ENCODE peak calls at places on chromosomes 2 and 18, in seven cellular contexts. One of them, this sample, is unnamed.

GRCh38 chr2:205403244-205403845 is 279.0 kb upstream of the NRP2 start:
- DNase-seq in Caki2: no peak
- DNase-seq in germinal center: no peak
- DNase-seq in astrocyte of the hippocampus: peak; percentile 86
- DNase-seq in ovary: no peak
- DNase-seq in iris pigment epithelial cell: peak; percentile 60
- DNase-seq in astrocyte: peak; percentile 93
- DNase-seq in this sample: no peak

GRCh38 chr2:230798769-230799399 is 65.9 kb upstream of the ITM2C start:
- DNase-seq in Caki2: peak; percentile 48
- DNase-seq in germinal center: peak; percentile 50
- DNase-seq in astrocyte of the hippocampus: peak; percentile 80
- DNase-seq in ovary: no peak
- DNase-seq in iris pigment epithelial cell: peak; percentile 57
- DNase-seq in astrocyte: no peak
- DNase-seq in this sample: no peak

GRCh38 chr2:100178085-100178788 is 35.8 kb upstream of the AFF3 start:
- DNase-seq in Caki2: peak; percentile 81
- DNase-seq in germinal center: peak; percentile 82
- DNase-seq in astrocyte of the hippocampus: peak; percentile 43
- DNase-seq in ovary: no peak
- DNase-seq in iris pigment epithelial cell: peak; percentile 53
- DNase-seq in astrocyte: peak; percentile 46
- DNase-seq in this sample: no peak

GRCh38 chr2:73830871-73831401 is 2.2 kb downstream of the STAMBP start:
- DNase-seq in Caki2: peak; percentile 77
- DNase-seq in germinal center: no peak
- DNase-seq in astrocyte of the hippocampus: peak; percentile 90
- DNase-seq in ovary: no peak
- DNase-seq in iris pigment epithelial cell: peak; percentile 97
- DNase-seq in astrocyte: peak; percentile 99
- DNase-seq in this sample: no peak

GRCh38 chr2:30230479-30230854 is 867 bp upstream of the LBH start:
- DNase-seq in Caki2: no peak
- DNase-seq in germinal center: no peak
- DNase-seq in astrocyte of the hippocampus: peak; percentile 77
- DNase-seq in ovary: peak; percentile 84
- DNase-seq in iris pigment epithelial cell: peak; percentile 44
- DNase-seq in astrocyte: no peak
- DNase-seq in this sample: no peak

GRCh38 chr18:61025596-61025995 is 307.6 kb upstream of the CDH20 start:
- DNase-seq in Caki2: no peak
- DNase-seq in germinal center: no peak
- DNase-seq in astrocyte of the hippocampus: no peak
- DNase-seq in ovary: no peak
- DNase-seq in iris pigment epithelial cell: no peak
- DNase-seq in astrocyte: no peak
- DNase-seq in this sample: no peak

GRCh38 chr2:205740381-205740780 is 58.1 kb downstream of the NRP2 start:
- DNase-seq in Caki2: no peak
- DNase-seq in germinal center: no peak
- DNase-seq in astrocyte of the hippocampus: no peak
- DNase-seq in ovary: no peak
- DNase-seq in iris pigment epithelial cell: no peak
- DNase-seq in astrocyte: no peak
- DNase-seq in this sample: no peak

GRCh38 chr18:26307161-26307773 is 81.0 kb downstream of the TAF4B start:
- DNase-seq in Caki2: peak; percentile 13
- DNase-seq in germinal center: peak; percentile 55
- DNase-seq in astrocyte of the hippocampus: peak; percentile 75
- DNase-seq in ovary: no peak
- DNase-seq in iris pigment epithelial cell: peak; percentile 72
- DNase-seq in astrocyte: peak; percentile 26
- DNase-seq in this sample: no peak

GRCh38 chr2:114218368-114218767 is 224.1 kb upstream of the DPP10 start:
- DNase-seq in Caki2: no peak
- DNase-seq in germinal center: no peak
- DNase-seq in astrocyte of the hippocampus: no peak
- DNase-seq in ovary: no peak
- DNase-seq in iris pigment epithelial cell: no peak
- DNase-seq in astrocyte: no peak
- DNase-seq in this sample: no peak

GRCh38 chr18:43422483-43422882 is 145.2 kb upstream of the SYT4 start:
- DNase-seq in Caki2: no peak
- DNase-seq in germinal center: no peak
- DNase-seq in astrocyte of the hippocampus: peak; percentile 49
- DNase-seq in ovary: no peak
- DNase-seq in iris pigment epithelial cell: peak; percentile 26
- DNase-seq in astrocyte: peak; percentile 3
- DNase-seq in this sample: no peak

GRCh38 chr2:205696541-205697441 is 14.5 kb downstream of the NRP2 start:
- DNase-seq in Caki2: no peak
- DNase-seq in germinal center: no peak
- DNase-seq in astrocyte of the hippocampus: no peak
- DNase-seq in ovary: no peak
- DNase-seq in iris pigment epithelial cell: peak; percentile 92
- DNase-seq in astrocyte: peak; percentile 91
- DNase-seq in this sample: no peak

GRCh38 chr2:199395311-199395710 is 62.4 kb downstream of the SATB2 start:
- DNase-seq in Caki2: no peak
- DNase-seq in germinal center: no peak
- DNase-seq in astrocyte of the hippocampus: peak; percentile 54
- DNase-seq in ovary: no peak
- DNase-seq in iris pigment epithelial cell: no peak
- DNase-seq in astrocyte: peak; percentile 77
- DNase-seq in this sample: no peak

GRCh38 chr2:20582600-20583221 is 68.2 kb downstream of the HS1BP3 start:
- DNase-seq in Caki2: no peak
- DNase-seq in germinal center: no peak
- DNase-seq in astrocyte of the hippocampus: no peak
- DNase-seq in ovary: peak; percentile 32
- DNase-seq in iris pigment epithelial cell: no peak
- DNase-seq in astrocyte: no peak
- DNase-seq in this sample: no peak

GRCh38 chr18:34933880-34934689 is 107.1 kb upstream of the MAPRE2 start:
- DNase-seq in Caki2: no peak
- DNase-seq in germinal center: no peak
- DNase-seq in astrocyte of the hippocampus: no peak
- DNase-seq in ovary: no peak
- DNase-seq in iris pigment epithelial cell: peak; percentile 48
- DNase-seq in astrocyte: no peak
- DNase-seq in this sample: no peak

GRCh38 chr2:66537001-66537400 is 102.1 kb downstream of the MEIS1 start:
- DNase-seq in Caki2: no peak
- DNase-seq in germinal center: no peak
- DNase-seq in astrocyte of the hippocampus: no peak
- DNase-seq in ovary: no peak
- DNase-seq in iris pigment epithelial cell: no peak
- DNase-seq in astrocyte: no peak
- DNase-seq in this sample: no peak

GRCh38 chr2:240598311-240598911 is 11.9 kb downstream of the CAPN10 start:
- DNase-seq in Caki2: no peak
- DNase-seq in germinal center: no peak
- DNase-seq in astrocyte of the hippocampus: no peak
- DNase-seq in ovary: peak; percentile 31
- DNase-seq in iris pigment epithelial cell: no peak
- DNase-seq in astrocyte: no peak
- DNase-seq in this sample: no peak

GRCh38 chr2:14520385-14520945 is 112.1 kb upstream of the LRATD1 start:
- DNase-seq in Caki2: no peak
- DNase-seq in germinal center: no peak
- DNase-seq in astrocyte of the hippocampus: no peak
- DNase-seq in ovary: no peak
- DNase-seq in iris pigment epithelial cell: no peak
- DNase-seq in astrocyte: no peak
- DNase-seq in this sample: no peak

GRCh38 chr2:236167297-236168109 is 683 bp downstream of the GBX2 start:
- DNase-seq in Caki2: peak; percentile 59
- DNase-seq in germinal center: no peak
- DNase-seq in astrocyte of the hippocampus: peak; percentile 82
- DNase-seq in ovary: no peak
- DNase-seq in iris pigment epithelial cell: peak; percentile 62
- DNase-seq in astrocyte: peak; percentile 44
- DNase-seq in this sample: no peak

GRCh38 chr18:11511434-11512095 is 97.8 kb upstream of the SLC35G4 start:
- DNase-seq in Caki2: no peak
- DNase-seq in germinal center: no peak
- DNase-seq in astrocyte of the hippocampus: no peak
- DNase-seq in ovary: no peak
- DNase-seq in iris pigment epithelial cell: no peak
- DNase-seq in astrocyte: no peak
- DNase-seq in this sample: no peak

GRCh38 chr2:167925775-167926174 is 321.6 kb downstream of the STK39 start:
- DNase-seq in Caki2: no peak
- DNase-seq in germinal center: no peak
- DNase-seq in astrocyte of the hippocampus: no peak
- DNase-seq in ovary: no peak
- DNase-seq in iris pigment epithelial cell: no peak
- DNase-seq in astrocyte: no peak
- DNase-seq in this sample: no peak

GRCh38 chr2:36800381-36800780 is 103.9 kb downstream of the VIT start:
- DNase-seq in Caki2: no peak
- DNase-seq in germinal center: no peak
- DNase-seq in astrocyte of the hippocampus: no peak
- DNase-seq in ovary: no peak
- DNase-seq in iris pigment epithelial cell: no peak
- DNase-seq in astrocyte: no peak
- DNase-seq in this sample: peak; percentile 40

GRCh38 chr18:69895081-69896047 is 52.3 kb downstream of the CD226 start:
- DNase-seq in Caki2: no peak
- DNase-seq in germinal center: no peak
- DNase-seq in astrocyte of the hippocampus: no peak
- DNase-seq in ovary: no peak
- DNase-seq in iris pigment epithelial cell: no peak
- DNase-seq in astrocyte: no peak
- DNase-seq in this sample: no peak

GRCh38 chr2:216274194-216274593 is 98.1 kb downstream of the MARCHF4 start:
- DNase-seq in Caki2: no peak
- DNase-seq in germinal center: no peak
- DNase-seq in astrocyte of the hippocampus: peak; percentile 18
- DNase-seq in ovary: no peak
- DNase-seq in iris pigment epithelial cell: peak; percentile 23
- DNase-seq in astrocyte: peak; percentile 17
- DNase-seq in this sample: no peak

GRCh38 chr18:36704656-36705055 is 124.1 kb downstream of the TPGS2 start:
- DNase-seq in Caki2: no peak
- DNase-seq in germinal center: no peak
- DNase-seq in astrocyte of the hippocampus: no peak
- DNase-seq in ovary: no peak
- DNase-seq in iris pigment epithelial cell: no peak
- DNase-seq in astrocyte: no peak
- DNase-seq in this sample: no peak

GRCh38 chr2:237652181-237652580 is 24.8 kb downstream of the LRRFIP1 start:
- DNase-seq in Caki2: no peak
- DNase-seq in germinal center: no peak
- DNase-seq in astrocyte of the hippocampus: no peak
- DNase-seq in ovary: no peak
- DNase-seq in iris pigment epithelial cell: no peak
- DNase-seq in astrocyte: no peak
- DNase-seq in this sample: no peak

GRCh38 chr2:95374451-95374915 is 28.0 kb upstream of the FAHD2A start:
- DNase-seq in Caki2: no peak
- DNase-seq in germinal center: no peak
- DNase-seq in astrocyte of the hippocampus: no peak
- DNase-seq in ovary: peak; percentile 23
- DNase-seq in iris pigment epithelial cell: no peak
- DNase-seq in astrocyte: no peak
- DNase-seq in this sample: no peak

GRCh38 chr2:121062493-121062892 is 222.5 kb downstream of the TFCP2L1 start:
- DNase-seq in Caki2: no peak
- DNase-seq in germinal center: no peak
- DNase-seq in astrocyte of the hippocampus: no peak
- DNase-seq in ovary: no peak
- DNase-seq in iris pigment epithelial cell: no peak
- DNase-seq in astrocyte: no peak
- DNase-seq in this sample: no peak

GRCh38 chr2:145190031-145190703 is 670.2 kb upstream of the ZEB2 start:
- DNase-seq in Caki2: no peak
- DNase-seq in germinal center: no peak
- DNase-seq in astrocyte of the hippocampus: no peak
- DNase-seq in ovary: no peak
- DNase-seq in iris pigment epithelial cell: peak; percentile 41
- DNase-seq in astrocyte: no peak
- DNase-seq in this sample: no peak

GRCh38 chr2:46871976-46872381 is 43.6 kb downstream of the MCFD2 start:
- DNase-seq in Caki2: no peak
- DNase-seq in germinal center: no peak
- DNase-seq in astrocyte of the hippocampus: peak; percentile 25
- DNase-seq in ovary: no peak
- DNase-seq in iris pigment epithelial cell: no peak
- DNase-seq in astrocyte: no peak
- DNase-seq in this sample: no peak